ENCODE peak calls at places on chromosome 18, in four cellular contexts. L is endothelial cell of umbilical vein, E is esophagus squamous epithelium, D is HCT116. I is an unnamed sample.

GRCh38 chr18:48961547-48961946 is 10.8 kb upstream of the SMAD7 start:
- DNase-seq in D (no peak), L (no peak), E (no peak), I (no peak)

GRCh38 chr18:10757349-10757748 is 231.5 kb downstream of the NAPG start:
- DNase-seq in L (no peak), D (no peak), E (no peak), I (no peak)

GRCh38 chr18:69469444-69469919 is 68.8 kb downstream of the DOK6 start:
- DNase-seq in E (no peak), D (peak), L (no peak), I (no peak)

GRCh38 chr18:23825978-23826405 is 136.7 kb downstream of the LAMA3 start:
- DNase-seq in D (no peak), E (no peak), L (peak), I (no peak)

GRCh38 chr18:75211721-75212625 is 1.4 kb downstream of the TSHZ1 start:
- DNase-seq in L (peak), E (no peak), D (no peak), I (no peak)

GRCh38 chr18:5237083-5237722 is 40.1 kb upstream of the AKAIN1 start:
- DNase-seq in E (no peak), D (no peak), L (no peak), I (no peak)

GRCh38 chr18:42030586-42031182 is 75.7 kb downstream of the PIK3C3 start:
- DNase-seq in E (no peak), L (peak), D (no peak), I (no peak)

GRCh38 chr18:26654173-26655009 is 106.0 kb upstream of the KCTD1 start:
- DNase-seq in E (no peak), L (peak), D (no peak), I (no peak)

GRCh38 chr18:39173022-39173421 is 1607.4 kb upstream of the CELF4 start:
- DNase-seq in E (no peak), L (no peak), D (peak), I (no peak)

GRCh38 chr18:78352905-78353304 is 626.7 kb upstream of the SALL3 start:
- DNase-seq in L (no peak), D (no peak), E (no peak), I (no peak)

GRCh38 chr18:36187826-36188721 is 777 bp downstream of the MOCOS start:
- DNase-seq in L (no peak), D (peak), E (no peak), I (peak)
- TF ChIP-seq POLR2A in L (no peak), D (no peak), E (no peak), I (no peak)

GRCh38 chr18:13619505-13620205 is 106.7 kb downstream of the FAM210A start:
- DNase-seq in D (no peak), L (no peak), E (no peak), I (no peak)

GRCh38 chr18:13621446-13621849 is 104.9 kb downstream of the FAM210A start:
- DNase-seq in E (no peak), D (no peak), L (no peak), I (no peak)

GRCh38 chr18:13618760-13619438 is 107.5 kb downstream of the FAM210A start:
- DNase-seq in L (peak), D (no peak), E (no peak), I (no peak)

GRCh38 chr18:13620818-13621445 is 105.4 kb downstream of the FAM210A start:
- DNase-seq in D (no peak), L (no peak), E (no peak), I (no peak)

GRCh38 chr18:13620206-13620672 is 106.1 kb downstream of the FAM210A start:
- DNase-seq in E (no peak), L (no peak), D (no peak), I (no peak)
- TF ChIP-seq POLR2A in E (no peak), L (no peak), D (no peak), I (no peak)

DNA sequence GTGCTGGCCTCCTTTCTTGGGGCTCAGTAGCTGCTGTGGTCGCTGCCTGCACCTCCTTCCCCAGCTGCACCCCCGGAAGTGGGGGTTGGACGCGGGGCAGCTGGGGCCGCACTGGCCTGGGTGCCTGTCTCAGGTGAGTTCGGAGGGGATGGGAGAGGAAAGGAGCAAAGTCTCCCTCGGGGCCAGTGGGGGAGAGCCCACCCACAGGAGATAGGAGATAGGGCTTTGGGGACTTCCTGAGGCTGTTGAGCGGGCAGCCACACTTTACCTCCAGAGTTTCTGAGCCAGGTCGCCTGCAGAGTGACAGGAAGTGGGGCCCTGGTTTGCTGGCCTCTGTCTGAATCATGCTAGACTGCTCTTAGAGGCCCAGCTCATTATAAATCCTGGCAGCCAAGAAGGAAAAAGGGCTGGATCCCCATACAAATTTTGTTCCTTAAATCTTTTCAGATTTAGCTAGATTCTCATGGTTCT is 8.1 kb downstream of the MBP start:
- DNase-seq in E (no peak), D (no peak), L (no peak), I (no peak)
- TF ChIP-seq POLR2A in E (no peak), D (no peak), L (no peak), I (no peak)

GRCh38 chr18:35463050-35463449 is 34.7 kb downstream of the INO80C start:
- DNase-seq in E (no peak), D (no peak), L (peak), I (no peak)
- TF ChIP-seq POLR2A in E (no peak), D (no peak), L (peak), I (no peak)

DNA sequence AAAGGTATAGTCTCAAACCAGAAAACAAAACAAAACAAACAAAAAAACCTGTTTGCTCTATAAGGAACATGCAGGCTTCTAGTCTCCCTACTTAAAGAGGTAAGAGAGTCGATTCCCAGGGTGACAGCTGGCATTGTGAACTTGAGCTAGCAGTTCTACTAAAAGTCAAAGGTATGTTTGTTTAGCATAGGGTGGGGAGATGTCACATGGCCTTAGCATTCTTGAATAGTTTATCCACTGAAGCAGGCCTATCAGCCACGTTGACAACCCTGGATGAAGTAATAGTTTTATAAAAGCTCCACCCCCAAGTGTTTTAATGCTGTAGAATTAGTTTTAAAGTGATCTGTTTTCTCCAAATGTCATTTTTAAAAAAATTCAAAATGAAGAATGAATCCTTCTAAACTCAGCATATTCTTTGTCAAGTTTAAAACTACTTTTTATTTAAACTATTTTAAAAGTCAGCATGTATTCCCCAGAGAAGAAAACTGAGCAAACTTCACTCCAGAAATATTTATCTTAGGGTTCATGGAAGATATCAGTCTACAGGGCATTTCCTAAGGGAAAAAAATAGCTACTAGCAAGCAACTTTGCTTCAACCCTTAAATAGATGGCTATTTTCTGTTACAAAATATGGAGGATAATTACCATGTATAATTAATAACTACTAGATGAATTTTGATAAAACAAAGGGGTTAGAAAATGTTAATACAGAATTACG is 1.7 kb downstream of the MYOM1 start:
- DNase-seq in L (no peak), D (no peak), E (no peak), I (no peak)
- TF ChIP-seq POLR2A in L (no peak), D (no peak), E (no peak), I (no peak)

GRCh38 chr18:31942301-31942998 is 478 bp downstream of the TRAPPC8 start:
- DNase-seq in L (peak), D (no peak), E (no peak), I (peak)
- TF ChIP-seq POLR2A in L (no peak), D (no peak), E (no peak), I (peak)

DNA sequence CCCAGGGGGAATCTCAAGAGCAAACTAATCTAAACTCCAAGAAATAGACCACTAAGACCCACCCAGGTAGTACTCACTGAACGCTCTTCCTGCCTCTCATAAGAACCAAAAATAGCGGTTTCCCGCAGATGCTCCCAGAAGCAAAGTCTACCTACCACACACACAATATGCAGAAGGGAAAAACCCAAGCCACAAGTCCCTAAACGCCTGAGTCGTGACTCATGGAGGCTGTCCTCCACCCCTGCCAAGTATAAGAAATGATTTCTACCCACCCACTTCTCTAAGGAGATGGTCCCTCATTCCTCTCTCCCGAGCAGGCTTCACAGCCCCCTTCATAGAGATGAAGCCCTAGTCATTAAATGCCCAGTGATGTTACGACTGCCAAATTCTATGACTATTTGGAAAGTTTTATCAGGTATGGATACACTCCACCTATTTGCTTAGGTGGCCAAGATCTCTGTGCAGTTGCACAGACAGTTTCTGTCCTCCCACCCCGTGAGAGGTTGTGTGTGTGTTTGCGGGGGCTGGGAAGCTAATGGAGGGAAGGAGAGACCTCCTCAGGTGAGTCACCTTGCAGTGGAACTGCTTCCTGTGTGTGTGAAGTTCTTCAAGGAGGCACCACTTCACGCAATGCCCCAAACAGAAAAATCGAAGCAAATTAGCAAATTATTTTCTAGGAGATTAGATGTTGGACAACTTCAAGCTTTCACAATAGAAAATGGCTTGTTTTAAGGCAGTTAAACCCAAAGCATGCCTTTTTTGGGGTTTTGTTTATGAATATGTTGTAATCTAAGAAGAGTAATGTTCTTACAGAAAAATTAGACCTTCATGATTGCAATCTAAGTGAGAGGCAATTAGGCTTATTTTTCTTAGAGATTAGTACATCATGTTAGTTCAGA is 175.1 kb downstream of the TGIF1 start:
- DNase-seq in D (peak), E (no peak), L (peak), I (peak)
- TF ChIP-seq POLR2A in D (peak), E (no peak), L (no peak), I (no peak)

GRCh38 chr18:7196421-7196820 is 34.5 kb upstream of the LRRC30 start:
- DNase-seq in L (no peak), D (no peak), E (no peak), I (no peak)

GRCh38 chr18:7191736-7192135 is 39.2 kb upstream of the LRRC30 start:
- DNase-seq in E (no peak), L (no peak), D (no peak), I (no peak)
- TF ChIP-seq POLR2A in E (no peak), L (no peak), D (no peak), I (no peak)

GRCh38 chr18:22193466-22193865 is 24.1 kb downstream of the GATA6 start:
- DNase-seq in D (no peak), L (peak), E (no peak), I (no peak)

GRCh38 chr18:22195052-22195451 is 25.7 kb downstream of the GATA6 start:
- DNase-seq in L (no peak), E (no peak), D (no peak), I (no peak)

GRCh38 chr18:22191986-22192385 is 22.6 kb downstream of the GATA6 start:
- DNase-seq in E (no peak), D (no peak), L (peak), I (no peak)

GRCh38 chr18:22191346-22191710 is 21.9 kb downstream of the GATA6 start:
- DNase-seq in L (no peak), D (no peak), E (no peak), I (no peak)

DNA sequence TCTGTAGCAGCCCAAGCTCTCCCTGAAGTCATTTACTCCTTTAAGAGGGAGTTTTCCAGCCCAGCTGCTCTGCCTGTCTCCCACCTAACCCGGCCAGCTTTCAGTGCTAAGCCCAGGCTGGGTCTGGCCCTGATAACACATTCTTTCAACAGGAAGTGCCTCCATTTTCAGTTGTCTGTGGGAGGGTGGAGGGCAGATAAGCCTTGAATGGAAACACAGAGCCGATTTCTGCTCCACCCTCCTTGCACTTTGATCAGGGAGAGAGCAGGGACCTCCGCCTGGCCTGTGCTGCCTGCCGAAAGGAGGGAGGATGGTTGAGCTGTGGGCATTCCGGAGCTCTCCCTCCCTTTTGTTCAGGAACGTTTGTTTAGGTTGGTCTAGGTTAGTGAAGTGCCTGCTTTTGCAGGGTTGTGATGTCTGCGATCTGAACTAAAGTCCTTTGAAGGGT is 24.8 kb downstream of the GATA6 start:
- DNase-seq in D (no peak), E (no peak), L (peak), I (no peak)
- TF ChIP-seq POLR2A in D (no peak), E (no peak), L (no peak), I (no peak)